ENCODE peak calls at places on chromosomes 1 and 21, in four cellular contexts. L is CD8-positive, alpha-beta T cell; K is body of pancreas; Y is astrocyte. B is an unnamed sample.

GRCh38 chr1:168321945-168322344 is 41.3 kb downstream of the TBX19 start:
- DNase-seq in L (no peak), K (no peak), Y (no peak), B (no peak)

GRCh38 chr1:159938221-159938852 is 7.1 kb downstream of the IGSF9 start:
- DNase-seq in L (no peak), Y (no peak), K (no peak), B (no peak)

GRCh38 chr1:25703671-25704637 is 87.4 kb downstream of the MAN1C1 start:
- DNase-seq in Y (no peak), K (peak; percentile 34), L (peak; percentile 18), B (no peak)

GRCh38 chr1:234956821-234957329 is 171.8 kb downstream of the TOMM20 start:
- DNase-seq in L (no peak), Y (no peak), K (peak; percentile 49), B (no peak)

GRCh38 chr1:16076003-16076870 is 2.8 kb upstream of the FAM131C start:
- DNase-seq in K (no peak), Y (peak; percentile 87), L (no peak), B (no peak)

GRCh38 chr1:915295-916172 is 8.2 kb upstream of the SAMD11 start:
- DNase-seq in L (no peak), K (no peak), Y (no peak), B (no peak)

GRCh38 chr1:47224676-47225399 is 7.2 kb downstream of the TAL1 start:
- DNase-seq in Y (no peak), L (no peak), K (no peak), B (no peak)

GRCh38 chr21:37564341-37564923 is 197.9 kb downstream of the DYRK1A start:
- DNase-seq in K (peak; percentile 91), Y (peak; percentile 99), L (peak; percentile 87), B (peak; percentile 76)

GRCh38 chr1:108570128-108570527 is 10.2 kb downstream of the EEIG2 start:
- DNase-seq in L (peak; percentile 11), Y (no peak), K (no peak), B (no peak)

GRCh38 chr1:161198877-161199431 is at the start of gene ADAMTS4:
- DNase-seq in K (peak; percentile 58), L (no peak), Y (peak; percentile 25), B (peak; percentile 87)

GRCh38 chr1:4059270-4059669 is 159.2 kb upstream of the C1orf174 start:
- DNase-seq in L (no peak), Y (no peak), K (no peak), B (no peak)

GRCh38 chr21:15309721-15310120 is 244.9 kb upstream of the NRIP1 start:
- DNase-seq in L (no peak), Y (no peak), K (peak; percentile 32), B (no peak)

GRCh38 chr1:197696372-197696771 is 78.9 kb downstream of the DENND1B start:
- DNase-seq in K (no peak), L (no peak), Y (peak; percentile 62), B (no peak)

GRCh38 chr1:154328318-154329151 is 3.2 kb downstream of the ATP8B2 start:
- DNase-seq in K (peak; percentile 87), Y (peak; percentile 46), L (peak; percentile 89), B (peak; percentile 91)

GRCh38 chr1:22645936-22646335 is 2.5 kb downstream of the C1QC start:
- DNase-seq in L (no peak), K (peak; percentile 39), Y (no peak), B (no peak)

GRCh38 chr1:22643928-22644327 is 495 bp downstream of the C1QC start:
- DNase-seq in L (no peak), Y (no peak), K (no peak), B (no peak)

GRCh38 chr1:22650089-22650693 is 2.8 kb upstream of the C1QB start:
- DNase-seq in K (no peak), L (no peak), Y (no peak), B (no peak)

GRCh38 chr1:22643381-22643780 is at the start of gene C1QC:
- DNase-seq in Y (no peak), K (peak; percentile 70), L (no peak), B (no peak)

GRCh38 chr1:22646359-22646758 is 2.9 kb downstream of the C1QC start:
- DNase-seq in Y (no peak), K (no peak), L (no peak), B (no peak)
- H3K4me3 ChIP-seq in Y (no peak overlapping the region), K (no peak overlapping the region), L (no peak overlapping the region), B (peak overlapping the region; percentile 43)

DNA sequence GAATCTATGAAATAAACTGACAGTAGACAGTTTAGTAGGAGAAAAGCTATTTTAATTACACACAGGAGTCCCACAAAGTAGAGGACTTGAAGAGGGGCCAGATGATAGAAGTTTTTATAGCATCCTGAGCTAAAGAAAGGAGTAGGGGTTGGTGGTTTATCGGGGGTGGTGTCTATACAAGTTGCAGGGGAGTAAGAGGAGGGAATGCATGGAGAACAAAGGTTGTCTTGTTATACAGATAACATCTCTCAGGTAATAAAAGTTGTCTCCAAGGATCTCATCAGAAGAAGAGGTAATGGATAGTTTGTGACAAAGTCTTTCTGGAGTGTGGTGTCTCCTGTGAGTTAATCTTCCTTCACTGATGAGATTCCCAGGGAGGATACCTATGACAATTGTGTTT is 23.4 kb upstream of the NUF2 start:
- DNase-seq in L (no peak), Y (no peak), K (no peak), B (no peak)
- TF ChIP-seq CTCF in L (no peak), Y (no peak), K (no peak), B (no peak)

GRCh38 chr1:201277441-201277840 is 5.9 kb upstream of the PKP1 start:
- DNase-seq in K (no peak), Y (no peak), L (no peak), B (no peak)

GRCh38 chr1:201274616-201275265 is 8.6 kb upstream of the PKP1 start:
- DNase-seq in L (no peak), Y (no peak), K (no peak), B (no peak)

GRCh38 chr1:201272838-201273237 is 10.5 kb upstream of the PKP1 start:
- DNase-seq in Y (no peak), L (no peak), K (no peak), B (no peak)

GRCh38 chr1:201276891-201277290 is 6.4 kb upstream of the PKP1 start:
- DNase-seq in K (no peak), L (no peak), Y (no peak), B (no peak)

DNA sequence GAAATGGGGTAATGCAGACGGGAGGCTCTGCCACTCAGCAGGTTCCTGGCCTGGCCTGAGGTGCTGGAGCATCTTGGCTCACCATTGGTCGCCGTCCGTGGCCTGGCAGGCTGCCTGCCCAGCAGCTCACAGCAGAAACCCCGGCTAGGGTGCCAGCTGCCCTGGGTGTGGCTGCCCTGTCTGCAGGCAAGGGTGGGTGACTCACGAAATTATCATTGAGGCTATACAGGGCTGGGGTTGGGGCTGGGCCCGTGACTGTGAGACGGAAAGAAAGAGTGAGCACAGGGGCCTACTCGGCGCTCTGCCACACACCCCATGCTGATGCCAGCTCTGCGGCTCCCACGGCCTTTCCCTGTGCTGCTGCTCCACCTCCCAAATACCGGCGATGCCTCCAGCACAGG is 8.0 kb upstream of the PKP1 start:
- DNase-seq in L (no peak), K (peak; percentile 16), Y (peak; percentile 80), B (no peak)
- H3K27ac ChIP-seq in L (no peak overlapping the region), K (no peak overlapping the region), Y (peak overlapping the region; percentile 56), B (no peak overlapping the region)

GRCh38 chr1:36530791-36531190 is 48.1 kb upstream of the CSF3R start:
- DNase-seq in K (no peak), L (no peak), Y (no peak), B (no peak)
- H3K4me3 ChIP-seq in K (no peak overlapping the region), L (no peak overlapping the region), Y (no peak overlapping the region), B (no peak overlapping the region)

DNA sequence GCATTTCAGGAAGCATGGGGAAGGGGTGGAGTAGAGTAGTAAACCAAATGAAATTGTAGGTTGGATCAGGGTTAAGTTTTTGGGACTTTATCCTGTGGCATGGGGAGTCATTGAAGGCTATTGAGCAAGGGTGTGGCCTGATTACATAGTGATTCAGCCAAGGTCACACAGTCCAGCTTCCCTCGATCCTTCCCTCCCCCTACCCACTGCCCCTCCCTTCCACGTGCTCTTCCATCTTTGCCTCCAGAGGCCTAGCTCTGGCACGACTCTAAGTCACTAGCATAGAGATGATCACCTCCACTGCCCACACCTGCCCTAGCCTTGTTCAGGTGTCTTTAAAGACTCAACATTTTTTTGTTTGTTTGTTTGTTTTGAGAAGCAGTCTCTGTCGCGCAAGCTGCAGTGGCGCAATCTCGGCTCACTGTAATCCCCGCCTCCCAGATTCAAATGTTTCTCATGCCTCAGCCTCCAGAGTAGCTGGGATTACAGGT is 37.2 kb upstream of the SLC9A1 start:
- DNase-seq in L (no peak), K (peak; percentile 2), Y (no peak), B (no peak)
- TF ChIP-seq CTCF in L (no peak), K (no peak), Y (no peak), B (no peak)

GRCh38 chr1:14944471-14944981 is 209.0 kb upstream of the TMEM51 start:
- DNase-seq in L (no peak), K (no peak), Y (no peak), B (peak; percentile 48)

GRCh38 chr1:14946567-14947285 is 206.8 kb upstream of the TMEM51 start:
- DNase-seq in Y (peak; percentile 82), K (no peak), L (no peak), B (no peak)

GRCh38 chr1:14945132-14946010 is 208.2 kb upstream of the TMEM51 start:
- DNase-seq in L (no peak), Y (peak; percentile 89), K (peak; percentile 58), B (no peak)

GRCh38 chr1:14947421-14947820 is 206.1 kb upstream of the TMEM51 start:
- DNase-seq in Y (no peak), K (no peak), L (no peak), B (no peak)

DNA sequence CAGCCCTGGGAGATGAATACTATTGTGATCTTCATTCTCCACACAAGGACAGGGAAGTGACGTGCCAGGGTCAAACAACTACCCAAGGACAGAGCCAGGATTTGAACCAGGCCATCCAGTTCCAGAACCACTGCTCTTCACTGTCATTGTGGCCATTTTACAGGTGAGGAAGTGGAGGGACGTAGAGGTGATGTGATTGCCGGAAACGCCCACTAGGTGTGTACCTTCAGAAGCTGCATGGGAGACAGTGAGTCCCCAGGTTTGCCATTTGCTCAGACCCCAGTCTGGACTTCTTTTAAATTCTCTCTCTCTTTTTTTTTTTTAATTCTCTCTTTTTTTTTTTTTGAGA is 207.6 kb upstream of the TMEM51 start:
- DNase-seq in L (no peak), K (no peak), Y (no peak), B (no peak)
- H3K27ac ChIP-seq in L (no peak overlapping the region), K (peak overlapping the region; percentile 83), Y (peak overlapping the region; percentile 91), B (peak overlapping the region; percentile 94)

GRCh38 chr1:209431402-209431801 is 152.1 kb upstream of the CAMK1G start:
- DNase-seq in L (no peak), Y (no peak), K (no peak), B (no peak)
- H3K4me3 ChIP-seq in L (no peak overlapping the region), Y (no peak overlapping the region), K (no peak overlapping the region), B (no peak overlapping the region)

GRCh38 chr1:221725683-221726330 is 16.1 kb downstream of the DUSP10 start:
- DNase-seq in L (no peak), Y (peak; percentile 57), K (no peak), B (no peak)

GRCh38 chr1:221723918-221724263 is 18.0 kb downstream of the DUSP10 start:
- DNase-seq in Y (no peak), K (no peak), L (no peak), B (no peak)

GRCh38 chr1:221724931-221725605 is 16.8 kb downstream of the DUSP10 start:
- DNase-seq in Y (peak; percentile 85), K (no peak), L (no peak), B (no peak)

GRCh38 chr1:221722254-221723017 is 19.5 kb downstream of the DUSP10 start:
- DNase-seq in K (no peak), L (no peak), Y (no peak), B (no peak)

GRCh38 chr1:221723018-221723917 is 18.6 kb downstream of the DUSP10 start:
- DNase-seq in K (no peak), Y (peak; percentile 85), L (no peak), B (no peak)
- TF ChIP-seq CTCF in K (no peak), Y (no peak), L (no peak), B (no peak)

GRCh38 chr1:41918450-41919043 is at the start of gene HIVEP3:
- DNase-seq in L (no peak), Y (peak; percentile 32), K (peak; percentile 32), B (no peak)
- H3K27ac ChIP-seq in L (peak within 1 kb of the TSS; percentile 56), Y (peak within 1 kb of the TSS; percentile 67), K (peak within 1 kb of the TSS; percentile 62), B (peak within 1 kb of the TSS; percentile 84)

B was measured in dorsolateral prefrontal cortex.